ENCODE peak calls at places on chromosomes 2 and 18, in six cellular contexts. One of them, this sample, is unnamed.

GRCh38 chr2:42036940-42037339 is 10.9 kb upstream of the PKDCC start:
- DNase-seq in K562: no peak
- DNase-seq in HFF-Myc: no peak
- DNase-seq in left ventricle myocardium inferior: no peak
- DNase-seq in ovary: no peak
- DNase-seq in spleen: no peak
- DNase-seq in this sample: no peak

GRCh38 chr2:54610700-54611099 is 112.8 kb upstream of the EML6 start:
- DNase-seq in HFF-Myc: no peak
- DNase-seq in ovary: no peak
- DNase-seq in left ventricle myocardium inferior: no peak
- DNase-seq in spleen: no peak
- DNase-seq in K562: no peak
- DNase-seq in this sample: no peak

GRCh38 chr18:61203151-61203550 is 130.1 kb upstream of the CDH20 start:
- DNase-seq in ovary: no peak
- DNase-seq in left ventricle myocardium inferior: no peak
- DNase-seq in HFF-Myc: no peak
- DNase-seq in spleen: no peak
- DNase-seq in K562: no peak
- DNase-seq in this sample: no peak

GRCh38 chr2:199261221-199261620 is 196.5 kb downstream of the SATB2 start:
- DNase-seq in HFF-Myc: peak; percentile 47
- DNase-seq in ovary: no peak
- DNase-seq in left ventricle myocardium inferior: no peak
- DNase-seq in spleen: no peak
- DNase-seq in K562: no peak
- DNase-seq in this sample: no peak

GRCh38 chr18:76126327-76126726 is 368.7 kb downstream of the ZNF516 start:
- DNase-seq in left ventricle myocardium inferior: peak; percentile 19
- DNase-seq in HFF-Myc: no peak
- DNase-seq in spleen: no peak
- DNase-seq in K562: no peak
- DNase-seq in ovary: no peak
- DNase-seq in this sample: no peak

GRCh38 chr2:6917761-6918421 is 679 bp downstream of the RNF144A start:
- DNase-seq in HFF-Myc: no peak
- DNase-seq in spleen: peak; percentile 91
- DNase-seq in ovary: peak; percentile 38
- DNase-seq in K562: no peak
- DNase-seq in left ventricle myocardium inferior: peak; percentile 38
- DNase-seq in this sample: no peak

GRCh38 chr18:70371085-70371735 is 82.4 kb downstream of the SOCS6 start:
- DNase-seq in ovary: no peak
- DNase-seq in HFF-Myc: no peak
- DNase-seq in K562: no peak
- DNase-seq in left ventricle myocardium inferior: no peak
- DNase-seq in spleen: no peak
- DNase-seq in this sample: no peak

GRCh38 chr2:54120950-54121349 is 5.5 kb downstream of the ACYP2 start:
- DNase-seq in K562: no peak
- DNase-seq in ovary: no peak
- DNase-seq in left ventricle myocardium inferior: no peak
- DNase-seq in HFF-Myc: no peak
- DNase-seq in spleen: no peak
- DNase-seq in this sample: no peak

GRCh38 chr2:235960716-235961640 is 207.2 kb downstream of the GBX2 start:
- DNase-seq in spleen: peak; percentile 61
- DNase-seq in ovary: no peak
- DNase-seq in HFF-Myc: no peak
- DNase-seq in left ventricle myocardium inferior: no peak
- DNase-seq in K562: no peak
- DNase-seq in this sample: no peak

GRCh38 chr2:172079838-172080640 is 5.3 kb upstream of the DLX1 start:
- DNase-seq in K562: no peak
- DNase-seq in ovary: no peak
- DNase-seq in spleen: peak; percentile 67
- DNase-seq in left ventricle myocardium inferior: no peak
- DNase-seq in HFF-Myc: no peak
- DNase-seq in this sample: no peak

GRCh38 chr2:9261231-9261883 is 54.7 kb downstream of the ASAP2 start:
- DNase-seq in K562: no peak
- DNase-seq in spleen: no peak
- DNase-seq in HFF-Myc: no peak
- DNase-seq in left ventricle myocardium inferior: no peak
- DNase-seq in ovary: peak; percentile 76
- DNase-seq in this sample: no peak

GRCh38 chr2:120395221-120395620 is 49.3 kb downstream of the INHBB start:
- DNase-seq in HFF-Myc: no peak
- DNase-seq in left ventricle myocardium inferior: no peak
- DNase-seq in spleen: peak; percentile 62
- DNase-seq in ovary: peak; percentile 12
- DNase-seq in K562: no peak
- DNase-seq in this sample: peak; percentile 36

GRCh38 chr2:187719510-187719909 is 165.3 kb upstream of the TFPI start:
- DNase-seq in HFF-Myc: no peak
- DNase-seq in K562: no peak
- DNase-seq in left ventricle myocardium inferior: no peak
- DNase-seq in spleen: no peak
- DNase-seq in ovary: no peak
- DNase-seq in this sample: no peak

GRCh38 chr18:51068111-51068510 is 38.1 kb downstream of the SMAD4 start:
- DNase-seq in ovary: no peak
- DNase-seq in spleen: no peak
- DNase-seq in HFF-Myc: peak; percentile 14
- DNase-seq in left ventricle myocardium inferior: no peak
- DNase-seq in K562: no peak
- DNase-seq in this sample: no peak

GRCh38 chr2:174681099-174681982 is 82.9 kb downstream of the CHRNA1 start:
- DNase-seq in ovary: no peak
- DNase-seq in K562: no peak
- DNase-seq in left ventricle myocardium inferior: no peak
- DNase-seq in HFF-Myc: no peak
- DNase-seq in spleen: peak; percentile 75
- DNase-seq in this sample: no peak

GRCh38 chr18:11357678-11358077 is 208.3 kb upstream of the PIEZO2 start:
- DNase-seq in ovary: no peak
- DNase-seq in left ventricle myocardium inferior: no peak
- DNase-seq in spleen: no peak
- DNase-seq in HFF-Myc: no peak
- DNase-seq in K562: no peak
- DNase-seq in this sample: no peak

GRCh38 chr2:119204525-119204924 is 19.1 kb upstream of the STEAP3 start:
- DNase-seq in HFF-Myc: no peak
- DNase-seq in left ventricle myocardium inferior: no peak
- DNase-seq in spleen: peak; percentile 63
- DNase-seq in ovary: no peak
- DNase-seq in K562: no peak
- DNase-seq in this sample: no peak

GRCh38 chr2:118169359-118170005 is 81.2 kb downstream of the INSIG2 start:
- DNase-seq in ovary: peak; percentile 31
- DNase-seq in left ventricle myocardium inferior: peak; percentile 44
- DNase-seq in HFF-Myc: no peak
- DNase-seq in spleen: peak; percentile 89
- DNase-seq in K562: no peak
- DNase-seq in this sample: peak; percentile 87

GRCh38 chr2:38120829-38121228 is 44.9 kb upstream of the CYP1B1 start:
- DNase-seq in spleen: no peak
- DNase-seq in left ventricle myocardium inferior: no peak
- DNase-seq in HFF-Myc: no peak
- DNase-seq in K562: no peak
- DNase-seq in ovary: no peak
- DNase-seq in this sample: no peak

GRCh38 chr2:27086722-27087446 is at the start of gene KHK:
- DNase-seq in ovary: peak; percentile 54
- DNase-seq in left ventricle myocardium inferior: peak; percentile 61
- DNase-seq in K562: peak; percentile 44
- DNase-seq in HFF-Myc: no peak
- DNase-seq in spleen: peak; percentile 92
- DNase-seq in this sample: no peak

GRCh38 chr2:216071452-216071851 is 10.2 kb downstream of the PECR start:
- DNase-seq in ovary: no peak
- DNase-seq in left ventricle myocardium inferior: no peak
- DNase-seq in spleen: no peak
- DNase-seq in K562: no peak
- DNase-seq in HFF-Myc: no peak
- DNase-seq in this sample: no peak

GRCh38 chr2:162245051-162245450 is 1.8 kb upstream of the FAP start:
- DNase-seq in left ventricle myocardium inferior: no peak
- DNase-seq in spleen: no peak
- DNase-seq in HFF-Myc: no peak
- DNase-seq in ovary: no peak
- DNase-seq in K562: no peak
- DNase-seq in this sample: no peak

GRCh38 chr2:162243305-162243693 is at the start of gene FAP:
- DNase-seq in HFF-Myc: peak; percentile 86
- DNase-seq in K562: no peak
- DNase-seq in spleen: no peak
- DNase-seq in left ventricle myocardium inferior: no peak
- DNase-seq in ovary: no peak
- DNase-seq in this sample: no peak

GRCh38 chr2:162244559-162245031 is 1.4 kb upstream of the FAP start:
- DNase-seq in HFF-Myc: peak; percentile 70
- DNase-seq in spleen: no peak
- DNase-seq in ovary: no peak
- DNase-seq in K562: no peak
- DNase-seq in left ventricle myocardium inferior: no peak
- DNase-seq in this sample: peak; percentile 55

GRCh38 chr2:162241571-162241970 is 1.7 kb downstream of the FAP start:
- DNase-seq in spleen: no peak
- DNase-seq in K562: no peak
- DNase-seq in left ventricle myocardium inferior: no peak
- DNase-seq in ovary: no peak
- DNase-seq in HFF-Myc: no peak
- DNase-seq in this sample: no peak

DNA sequence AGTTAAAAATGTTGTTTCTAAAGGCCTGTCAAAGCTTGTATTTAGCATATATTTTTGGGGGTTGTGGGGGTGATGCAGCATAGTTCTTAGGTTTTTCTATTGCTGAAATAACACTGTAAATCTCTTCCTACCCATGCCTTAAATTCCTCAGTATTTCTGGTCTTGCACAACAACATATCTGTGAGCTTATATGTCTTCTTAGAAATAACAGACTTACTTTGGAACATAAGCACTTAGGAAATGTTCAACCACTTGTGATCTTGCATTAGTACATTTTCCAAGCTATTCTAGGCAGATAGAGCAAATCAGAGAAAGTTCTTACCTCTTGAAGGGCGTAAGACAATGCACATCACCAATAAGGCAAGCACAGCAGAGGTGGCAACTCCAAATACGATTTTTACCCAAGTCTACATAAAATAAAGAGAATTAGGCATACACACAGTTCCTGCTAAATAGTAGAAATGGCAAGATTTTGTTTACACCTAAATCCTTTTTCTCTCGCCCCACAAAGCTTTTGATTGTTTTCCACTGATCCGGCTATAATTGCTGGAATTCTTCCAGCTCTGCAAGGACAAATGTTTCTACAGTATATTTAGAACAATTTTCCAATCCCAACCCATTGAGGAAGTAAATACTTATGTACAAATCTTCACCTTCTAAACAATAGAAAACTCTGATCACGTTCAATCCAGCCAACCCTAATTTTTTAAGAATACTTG is 500 bp downstream of the FAP start:
- DNase-seq in left ventricle myocardium inferior: no peak
- DNase-seq in spleen: no peak
- DNase-seq in HFF-Myc: no peak
- DNase-seq in ovary: no peak
- DNase-seq in K562: no peak
- DNase-seq in this sample: no peak
- H3K4me3 ChIP-seq in left ventricle myocardium inferior: peak overlapping the region; percentile 48
- H3K4me3 ChIP-seq in spleen: no peak overlapping the region
- H3K4me3 ChIP-seq in HFF-Myc: peak overlapping the region; percentile 63
- H3K4me3 ChIP-seq in ovary: peak overlapping the region; percentile 6
- H3K4me3 ChIP-seq in K562: no peak overlapping the region
- H3K4me3 ChIP-seq in this sample: no peak overlapping the region

DNA sequence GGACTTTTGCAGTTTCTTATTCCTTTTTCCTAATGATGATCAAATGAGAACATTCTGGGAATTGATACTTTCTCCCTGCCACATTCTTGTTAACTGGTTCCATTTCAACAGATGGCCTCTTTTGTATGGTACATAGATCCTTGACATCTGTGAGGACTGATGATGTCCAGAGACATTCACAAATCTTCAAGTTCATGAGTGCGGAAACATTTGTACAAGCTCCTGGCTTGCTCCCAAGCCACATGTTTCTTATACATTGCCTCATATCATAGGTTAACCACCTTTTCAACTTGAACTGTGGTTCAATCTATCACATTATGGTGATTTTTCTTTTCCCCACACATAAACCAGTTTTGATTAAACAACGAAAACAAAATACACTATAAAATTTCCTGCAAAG is 267.3 kb downstream of the CLIP4 start:
- DNase-seq in ovary: no peak
- DNase-seq in K562: no peak
- DNase-seq in left ventricle myocardium inferior: no peak
- DNase-seq in spleen: no peak
- DNase-seq in HFF-Myc: no peak
- DNase-seq in this sample: no peak
- TF ChIP-seq CTCF in ovary: no peak
- TF ChIP-seq CTCF in K562: no peak
- TF ChIP-seq CTCF in left ventricle myocardium inferior: no peak
- TF ChIP-seq CTCF in spleen: no peak
- TF ChIP-seq CTCF in HFF-Myc: no peak
- TF ChIP-seq CTCF in this sample: no peak

GRCh38 chr2:16375981-16376380 is 289.7 kb downstream of the CYRIA start:
- DNase-seq in HFF-Myc: no peak
- DNase-seq in left ventricle myocardium inferior: no peak
- DNase-seq in ovary: no peak
- DNase-seq in K562: no peak
- DNase-seq in spleen: no peak
- DNase-seq in this sample: no peak
- H3K4me3 ChIP-seq in HFF-Myc: no peak overlapping the region
- H3K4me3 ChIP-seq in left ventricle myocardium inferior: no peak overlapping the region
- H3K4me3 ChIP-seq in ovary: no peak overlapping the region
- H3K4me3 ChIP-seq in K562: no peak overlapping the region
- H3K4me3 ChIP-seq in spleen: no peak overlapping the region
- H3K4me3 ChIP-seq in this sample: no peak overlapping the region

DNA sequence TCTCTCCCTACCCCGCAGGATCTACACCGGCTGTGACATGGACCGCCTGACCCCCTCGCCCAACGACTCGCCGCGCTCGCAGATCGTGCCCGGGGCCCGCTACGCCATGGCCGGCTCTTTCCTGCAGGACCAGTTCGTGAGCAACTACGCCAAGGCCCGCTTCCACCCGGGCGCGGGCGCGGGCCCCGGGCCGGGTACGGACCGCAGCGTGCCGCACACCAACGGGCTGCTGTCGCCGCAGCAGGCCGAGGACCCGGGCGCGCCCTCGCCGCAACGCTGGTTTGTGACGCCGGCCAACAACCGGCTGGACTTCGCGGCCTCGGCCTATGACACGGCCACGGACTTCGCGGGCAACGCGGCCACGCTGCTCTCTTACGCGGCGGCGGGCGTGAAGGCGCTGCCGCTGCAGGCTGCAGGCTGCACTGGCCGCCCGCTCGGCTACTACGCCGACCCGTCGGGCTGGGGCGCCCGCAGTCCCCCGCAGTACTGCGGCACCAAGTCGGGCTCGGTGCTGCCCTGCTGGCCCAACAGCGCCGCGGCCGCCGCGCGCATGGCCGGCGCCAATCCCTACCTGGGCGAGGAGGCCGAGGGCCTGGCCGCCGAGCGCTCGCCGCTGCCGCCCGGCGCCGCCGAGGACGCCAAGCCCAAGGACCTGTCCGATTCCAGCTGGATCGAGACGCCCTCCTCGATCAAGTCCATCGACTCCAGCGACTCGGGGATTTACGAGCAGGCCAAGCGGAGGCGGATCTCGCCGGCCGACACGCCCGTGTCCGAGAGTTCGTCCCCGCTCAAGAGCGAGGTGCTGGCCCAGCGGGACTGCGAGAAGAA is 7.5 kb downstream of the TBR1 start:
- DNase-seq in K562: no peak
- DNase-seq in left ventricle myocardium inferior: no peak
- DNase-seq in spleen: no peak
- DNase-seq in HFF-Myc: no peak
- DNase-seq in ovary: no peak
- DNase-seq in this sample: no peak
- TF ChIP-seq CTCF in K562: no peak
- TF ChIP-seq CTCF in left ventricle myocardium inferior: no peak
- TF ChIP-seq CTCF in spleen: no peak
- TF ChIP-seq CTCF in HFF-Myc: no peak
- TF ChIP-seq CTCF in ovary: no peak
- TF ChIP-seq CTCF in this sample: no peak

This sample was measured in lower leg skin.